ENCODE peak calls at places on chromosomes 16 and 17, in eight cellular contexts. R is IMR-90, C is gastrocnemius medialis, M is heart left ventricle, L is A549, I is testis, Q is spleen, F is prostate gland. Z is an unnamed sample.

GRCh38 chr17:7528842-7529241 is 20.0 kb upstream of the TNFSF12 start:
- DNase-seq in R (no peak), C (no peak), M (no peak), L (no peak), I (no peak), Q (no peak), F (no peak), Z (no peak)

GRCh38 chr16:72099377-72099818 is 5.8 kb downstream of the DHX38 start:
- DNase-seq in R (peak), C (peak), M (no peak), L (peak), I (peak), Q (no peak), F (no peak), Z (peak)

GRCh38 chr16:14434860-14435259 is 195.2 kb downstream of the PARN start:
- DNase-seq in R (no peak), C (no peak), M (no peak), L (no peak), I (no peak), Q (no peak), F (no peak), Z (no peak)

GRCh38 chr17:41801374-41802062 is 10.2 kb downstream of the P3H4 start:
- DNase-seq in R (peak), C (peak), M (peak), L (peak), I (peak), Q (peak), F (peak), Z (peak)

GRCh38 chr16:56824335-56824734 is 40.7 kb upstream of the SLC12A3 start:
- DNase-seq in R (no peak), C (peak), M (no peak), L (peak), I (peak), Q (no peak), F (no peak), Z (peak)

GRCh38 chr17:75909051-75909811 is 4.5 kb upstream of the MRPL38 start:
- DNase-seq in R (no peak), C (no peak), M (no peak), L (no peak), I (no peak), Q (no peak), F (peak), Z (no peak)

GRCh38 chr17:45170976-45171337 is 9.3 kb downstream of the HEXIM2 start:
- DNase-seq in R (peak), C (peak), M (peak), L (peak), I (no peak), Q (no peak), F (peak), Z (peak)

GRCh38 chr17:32267690-32268205 is 2.1 kb downstream of the RHBDL3 start:
- DNase-seq in R (no peak), C (no peak), M (no peak), L (no peak), I (no peak), Q (peak), F (no peak), Z (no peak)

GRCh38 chr16:86843812-86844211 is 265.5 kb downstream of the FOXL1 start:
- DNase-seq in R (no peak), C (no peak), M (no peak), L (no peak), I (no peak), Q (peak), F (no peak), Z (no peak)

GRCh38 chr17:58679263-58680037 is 12.4 kb downstream of the TEX14 start:
- DNase-seq in R (peak), C (no peak), M (no peak), L (peak), I (no peak), Q (no peak), F (no peak), Z (peak)

GRCh38 chr16:778909-779527 is 9.2 kb downstream of the RPUSD1 start:
- DNase-seq in R (no peak), C (no peak), M (no peak), L (no peak), I (no peak), Q (no peak), F (no peak), Z (no peak)

GRCh38 chr17:57010495-57010894 is 32.6 kb downstream of the SCPEP1 start:
- DNase-seq in R (no peak), C (no peak), M (no peak), L (no peak), I (no peak), Q (no peak), F (no peak), Z (no peak)
- TF ChIP-seq CTCF in R (no peak), C (no peak), M (no peak), L (no peak), I (no peak), Q (no peak), F (no peak), Z (no peak)

DNA sequence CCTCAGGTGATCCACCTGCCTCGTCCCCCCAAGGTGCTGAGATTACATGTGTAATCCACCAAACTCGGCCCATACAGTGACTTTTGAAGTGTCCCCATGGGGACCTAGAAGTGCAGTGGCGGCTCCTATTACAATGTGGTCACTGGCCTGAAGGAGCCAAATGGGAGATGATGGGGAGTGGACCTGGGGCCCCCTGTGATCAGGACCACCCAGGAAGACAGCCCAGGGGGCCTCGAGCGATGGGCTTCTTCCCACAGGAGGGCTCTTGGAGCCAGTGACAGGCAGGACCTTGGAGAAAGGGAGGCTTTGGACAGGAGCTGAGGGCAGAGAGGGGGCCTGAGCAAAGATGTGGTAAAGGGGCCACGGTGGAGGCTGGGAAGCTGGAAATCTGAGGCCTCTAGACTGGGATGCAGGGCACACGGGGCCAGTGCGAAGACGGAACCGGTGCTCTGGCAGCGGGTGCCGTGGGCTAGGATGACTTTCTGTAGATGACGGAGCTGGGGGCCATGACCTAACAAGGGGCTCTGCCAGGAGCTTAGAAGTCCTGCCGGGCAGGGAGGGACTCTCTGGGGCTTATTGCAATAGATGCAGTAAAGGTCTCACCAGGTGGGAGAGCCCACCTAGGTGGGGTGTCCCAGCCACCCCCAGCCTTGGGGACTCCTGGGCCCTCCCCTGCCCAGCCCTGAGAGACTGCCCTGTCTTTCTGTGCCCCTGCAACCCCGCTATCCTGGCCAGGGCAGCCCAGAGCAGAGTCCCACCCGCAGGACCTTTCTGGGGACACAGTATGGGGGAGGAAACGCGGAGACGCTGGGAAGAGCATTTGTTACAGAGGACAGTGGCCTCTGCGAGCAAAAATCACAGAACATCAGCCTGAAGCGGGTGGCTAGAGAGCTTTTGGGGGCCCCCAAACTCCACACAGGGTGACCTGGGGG is 2.7 kb upstream of the C17orf99 start:
- DNase-seq in R (no peak), C (no peak), M (no peak), L (no peak), I (no peak), Q (no peak), F (no peak), Z (no peak)
- TF ChIP-seq POLR2A in R (no peak), C (no peak), M (no peak), L (no peak), I (no peak), Q (no peak), F (no peak), Z (no peak)

DNA sequence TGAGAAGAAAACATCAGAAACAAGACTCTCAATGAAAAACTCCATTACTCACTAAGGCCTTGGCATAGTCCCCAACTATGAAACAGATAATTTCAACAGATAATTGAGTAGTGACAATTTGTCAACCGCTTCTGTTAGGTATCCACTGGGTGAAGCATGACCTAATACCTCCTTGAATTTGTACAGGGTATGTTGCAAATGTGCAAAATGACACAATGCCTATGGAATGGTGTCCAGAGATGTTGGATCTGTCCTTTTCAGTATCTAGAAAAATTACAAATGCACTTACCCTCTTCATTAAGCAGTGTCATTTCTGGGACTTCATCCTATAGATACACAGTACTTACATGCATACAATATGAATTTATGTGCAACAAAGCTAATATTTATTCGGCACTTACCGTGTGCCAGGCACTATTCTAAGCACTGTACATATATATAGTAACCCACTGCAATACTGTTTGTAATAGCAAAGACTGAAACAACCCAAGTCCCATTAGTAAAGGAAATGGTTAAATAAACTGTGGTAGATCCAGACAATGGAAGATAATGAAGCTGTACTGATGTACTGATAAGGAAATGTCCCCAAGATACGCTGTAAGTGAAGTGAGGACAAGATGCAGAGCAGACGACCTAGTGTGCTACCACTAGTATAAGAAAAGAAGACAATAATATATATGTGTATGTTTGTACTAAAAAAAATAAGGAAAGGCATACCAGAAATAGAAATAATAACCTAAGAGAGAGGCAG is 21.4 kb upstream of the SLC6A4 start:
- DNase-seq in R (peak), C (no peak), M (no peak), L (no peak), I (no peak), Q (no peak), F (no peak), Z (no peak)
- TF ChIP-seq CTCF in R (no peak), C (no peak), M (no peak), L (no peak), I (no peak), Q (no peak), F (no peak), Z (no peak)

GRCh38 chr17:56688151-56688550 is 94.7 kb downstream of the NOG start:
- DNase-seq in R (no peak), C (no peak), M (no peak), L (no peak), I (no peak), Q (no peak), F (no peak), Z (peak)

GRCh38 chr17:56694825-56695224 is 101.3 kb downstream of the NOG start:
- DNase-seq in R (peak), C (no peak), M (no peak), L (no peak), I (no peak), Q (no peak), F (no peak), Z (no peak)

DNA sequence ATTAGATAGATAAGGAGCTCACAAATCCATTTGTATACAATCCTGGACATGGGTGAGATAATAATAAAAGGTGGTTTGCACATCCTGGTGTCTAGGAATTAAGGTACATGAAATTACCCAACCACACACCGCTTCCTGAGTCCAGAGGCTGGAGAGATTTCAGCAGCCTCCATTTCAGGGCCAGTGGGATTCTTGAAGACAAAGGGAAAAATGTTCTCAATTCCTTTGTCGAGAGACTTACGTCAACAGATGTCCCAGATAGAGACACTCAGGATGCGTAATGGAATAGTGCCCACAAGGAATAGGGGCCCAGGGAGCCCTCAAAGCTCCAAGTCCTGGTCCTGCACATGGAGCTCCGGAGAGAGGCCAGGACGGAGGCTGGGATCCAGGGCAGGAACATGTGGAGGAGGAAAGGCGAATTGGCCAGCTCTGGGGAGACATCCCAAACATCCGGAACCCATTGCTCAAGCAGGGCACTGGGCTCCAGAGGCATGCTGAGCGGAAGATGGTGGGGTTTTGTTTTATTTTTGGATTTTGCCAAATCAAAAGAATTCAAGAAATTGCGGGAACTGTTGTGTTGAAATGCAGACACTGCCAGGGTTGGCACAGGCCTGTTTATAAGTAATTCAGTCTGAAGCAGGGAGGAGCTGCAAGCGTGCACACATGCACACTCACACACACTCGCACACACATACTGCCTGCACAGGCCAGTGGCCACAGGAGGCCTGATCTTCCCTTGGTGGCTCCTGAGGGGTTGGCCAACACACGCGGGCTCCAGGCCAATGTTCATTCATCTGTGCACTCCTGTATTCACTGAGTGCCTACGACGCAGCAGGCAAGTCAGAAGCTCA is 97.2 kb downstream of the NOG start:
- DNase-seq in R (no peak), C (no peak), M (no peak), L (no peak), I (no peak), Q (no peak), F (no peak), Z (no peak)
- TF ChIP-seq POLR2A in R (no peak), C (no peak), M (no peak), L (no peak), I (no peak), Q (no peak), F (no peak), Z (no peak)

DNA sequence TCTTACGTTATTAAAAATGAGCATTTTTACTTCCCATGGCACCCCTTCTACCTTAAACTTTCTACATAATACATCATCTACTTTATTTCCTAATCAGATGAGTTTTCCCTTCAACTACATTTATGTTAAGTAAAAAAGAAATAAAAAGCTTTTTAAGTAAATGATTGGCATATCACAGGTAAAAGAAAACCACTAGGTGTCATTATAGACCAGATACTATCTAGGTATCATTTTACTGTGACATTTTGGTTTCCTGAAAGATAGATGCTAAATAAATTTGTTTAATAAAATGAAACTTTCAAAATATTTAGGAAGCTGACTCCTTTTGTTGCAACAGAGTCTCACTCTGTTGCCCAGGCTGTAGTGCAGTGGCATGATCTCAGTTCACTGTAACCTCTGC is 3.8 kb upstream of the CMTM1 start:
- DNase-seq in R (no peak), C (no peak), M (no peak), L (no peak), I (no peak), Q (no peak), F (no peak), Z (no peak)
- TF ChIP-seq CTCF in R (peak), C (no peak), M (no peak), L (peak), I (no peak), Q (no peak), F (no peak), Z (no peak)

GRCh38 chr17:63830904-63831491 is 3.5 kb upstream of the FTSJ3 start:
- DNase-seq in R (no peak), C (no peak), M (no peak), L (no peak), I (no peak), Q (no peak), F (no peak), Z (no peak)

GRCh38 chr17:63831505-63831904 is 4.0 kb upstream of the FTSJ3 start:
- DNase-seq in R (no peak), C (no peak), M (no peak), L (no peak), I (no peak), Q (no peak), F (no peak), Z (no peak)

GRCh38 chr17:63832014-63832413 is 4.6 kb upstream of the FTSJ3 start:
- DNase-seq in R (no peak), C (no peak), M (no peak), L (no peak), I (no peak), Q (no peak), F (no peak), Z (no peak)

GRCh38 chr17:63828936-63829335 is 1.5 kb upstream of the FTSJ3 start:
- DNase-seq in R (no peak), C (no peak), M (no peak), L (no peak), I (no peak), Q (no peak), F (no peak), Z (no peak)

GRCh38 chr17:63830278-63830677 is 2.8 kb upstream of the FTSJ3 start:
- DNase-seq in R (no peak), C (no peak), M (no peak), L (no peak), I (no peak), Q (no peak), F (no peak), Z (no peak)
- TF ChIP-seq POLR2A in R (no peak), C (no peak), M (no peak), L (no peak), I (no peak), Q (no peak), F (no peak), Z (no peak)

DNA sequence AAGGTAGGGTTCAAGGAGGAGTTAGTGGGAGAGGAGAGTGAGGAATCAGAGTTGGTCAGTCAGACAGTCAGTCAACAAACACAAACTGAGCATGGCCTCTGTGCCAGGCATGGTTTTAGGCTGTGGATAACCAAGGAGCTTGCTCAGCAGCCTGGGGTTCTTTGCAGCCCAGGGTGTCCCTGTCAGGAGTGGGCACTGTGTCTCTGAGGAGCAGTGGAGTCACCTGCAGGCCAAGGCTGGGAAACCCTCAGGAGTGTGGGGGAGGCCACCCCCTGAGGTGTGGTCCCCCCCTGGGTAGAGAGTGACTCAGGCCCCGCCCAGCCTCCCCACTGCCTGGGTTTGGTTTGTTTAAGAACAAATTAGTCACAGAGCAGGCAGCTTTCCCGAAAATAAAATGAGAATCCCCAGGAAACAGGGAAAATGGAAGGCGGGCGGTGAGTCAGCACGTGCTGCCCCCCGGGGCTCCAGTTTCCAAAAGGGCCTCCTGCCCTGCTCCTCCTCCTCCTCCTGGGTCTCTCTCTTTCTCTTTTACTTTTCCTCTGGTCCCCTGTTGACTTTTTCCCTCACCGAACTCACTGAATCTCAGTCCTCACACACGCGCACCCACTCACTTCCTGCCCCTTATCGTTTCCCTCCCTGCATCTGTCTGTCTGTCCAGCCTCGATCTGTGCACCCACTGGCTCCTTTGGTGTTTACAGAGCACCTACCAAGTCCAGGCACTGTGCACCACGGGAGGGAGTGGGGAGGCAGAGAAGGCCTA is 44.3 kb downstream of the SOCS3 start:
- DNase-seq in R (peak), C (peak), M (peak), L (peak), I (peak), Q (no peak), F (peak), Z (peak)
- TF ChIP-seq CTCF in R (peak), C (no peak), M (no peak), L (peak), I (no peak), Q (no peak), F (peak), Z (no peak)

Z was measured in NB4.